ENCODE peak calls at places on chromosomes 5 and 9, in nine cellular contexts. A is sigmoid colon; N is T1000; H is adrenal gland; F is right cardiac atrium; E is activated gamma-delta T cell treated with Interleukin-2 at 50 U/mL for 16 hours; P is lower leg skin; V is cardiac fibroblast; L is activated CD4-positive, alpha-beta T cell treated with anti-CD3 and anti-CD28 coated beads for 4 hours. I is an unnamed sample.
A peak's percentile ranks its signal among the peaks of the same experiment; 100 is the strongest.

GRCh38 chr9:104725014-104725413 is 22.5 kb upstream of the NIPSNAP3A start:
- DNase-seq in E (no peak), V (no peak), N (no peak), L (no peak), H (no peak), A (no peak), P (no peak), F (no peak), I (no peak)

GRCh38 chr9:130932220-130933069 is 6.6 kb downstream of the FIBCD1 start:
- DNase-seq in P (no peak), F (peak; percentile 87), V (no peak), A (no peak), L (no peak), E (no peak), N (peak; percentile 77), H (peak; percentile 58), I (no peak)

GRCh38 chr5:176530406-176530982 is 6.7 kb downstream of the RNF44 start:
- DNase-seq in F (peak; percentile 61), P (no peak), H (no peak), E (no peak), V (no peak), A (no peak), N (no peak), L (no peak), I (peak; percentile 72)

GRCh38 chr5:95928724-95929253 is 32.9 kb downstream of the ELL2 start:
- DNase-seq in E (no peak), A (no peak), P (no peak), H (no peak), L (no peak), V (no peak), F (no peak), N (no peak), I (no peak)

GRCh38 chr5:138000102-138000723 is 32.7 kb downstream of the FAM13B start:
- DNase-seq in V (peak; percentile 77), L (no peak), F (no peak), P (no peak), H (peak; percentile 89), A (no peak), N (no peak), E (no peak), I (no peak)

GRCh38 chr9:68894502-68894901 is 119.4 kb downstream of the PRKACG start:
- DNase-seq in V (peak; percentile 1), E (no peak), P (no peak), A (no peak), H (peak; percentile 71), L (no peak), F (no peak), N (no peak), I (no peak)

GRCh38 chr5:34452170-34452828 is 203.8 kb upstream of the RAI14 start:
- DNase-seq in V (peak; percentile 55), H (no peak), N (no peak), L (no peak), F (no peak), A (no peak), P (no peak), E (no peak), I (no peak)

GRCh38 chr9:104780796-104781395 is 17.0 kb downstream of the NIPSNAP3B start:
- DNase-seq in F (no peak), V (peak; percentile 72), P (no peak), E (no peak), A (no peak), L (no peak), N (no peak), H (no peak), I (no peak)

GRCh38 chr9:20726144-20726543 is 42.1 kb downstream of the FOCAD start:
- DNase-seq in N (no peak), L (no peak), H (no peak), P (no peak), A (no peak), F (no peak), E (no peak), V (no peak), I (no peak)

GRCh38 chr5:177496111-177497010 is 1.0 kb downstream of the PDLIM7 start:
- DNase-seq in H (peak; percentile 81), N (peak; percentile 53), E (no peak), V (peak; percentile 93), P (no peak), F (peak; percentile 93), L (no peak), A (peak; percentile 97), I (peak; percentile 96)

GRCh38 chr5:167730121-167730520 is 561.3 kb upstream of the WWC1 start:
- DNase-seq in V (peak; percentile 97), H (no peak), F (no peak), L (no peak), N (no peak), E (no peak), P (no peak), A (no peak), I (no peak)

GRCh38 chr5:173823721-173824567 is 64.2 kb upstream of the CPEB4 start:
- DNase-seq in P (no peak), A (no peak), N (peak; percentile 72), E (no peak), L (no peak), V (peak; percentile 90), H (peak; percentile 63), F (no peak), I (no peak)

GRCh38 chr5:143016777-143017374 is 246.7 kb downstream of the ARHGAP26 start:
- DNase-seq in V (peak; percentile 83), A (no peak), H (peak; percentile 68), F (no peak), L (peak; percentile 56), N (no peak), E (peak; percentile 33), P (no peak), I (no peak)

GRCh38 chr9:92762781-92763708 is 1.6 kb downstream of the BICD2 start:
- DNase-seq in L (no peak), N (no peak), F (no peak), E (no peak), A (no peak), P (peak; percentile 84), V (no peak), H (peak; percentile 54), I (peak; percentile 51)

GRCh38 chr9:133638711-133639110 is 2.5 kb downstream of the DBH start:
- DNase-seq in N (no peak), F (no peak), E (no peak), H (no peak), P (no peak), A (no peak), V (no peak), L (no peak), I (peak; percentile 41)

GRCh38 chr5:170269579-170269978 is 28.0 kb downstream of the LCP2 start:
- DNase-seq in E (peak; percentile 46), P (no peak), H (no peak), A (peak; percentile 64), N (no peak), L (peak; percentile 55), F (no peak), V (no peak), I (no peak)

GRCh38 chr9:130333041-130334040 is 67.8 kb downstream of the HMCN2 start:
- DNase-seq in F (no peak), E (no peak), V (no peak), N (no peak), H (peak; percentile 58), P (no peak), A (peak; percentile 87), L (no peak), I (no peak)

GRCh38 chr5:131790550-131790949 is 6.3 kb downstream of the FNIP1 start:
- DNase-seq in P (no peak), H (no peak), L (no peak), V (no peak), A (no peak), E (no peak), N (no peak), F (no peak), I (no peak)

GRCh38 chr5:79858097-79858723 is 132.9 kb downstream of the MTX3 start:
- DNase-seq in E (peak; percentile 78), V (peak; percentile 72), N (peak; percentile 28), F (peak; percentile 83), A (peak; percentile 84), P (peak; percentile 93), H (peak; percentile 88), L (peak; percentile 62), I (no peak)

GRCh38 chr5:165138261-165138660 is 1632.8 kb downstream of the MAT2B start:
- DNase-seq in F (no peak), P (no peak), E (no peak), A (no peak), N (no peak), V (no peak), H (no peak), L (no peak), I (no peak)

GRCh38 chr5:131649160-131649559 is 14.1 kb upstream of the RAPGEF6 start:
- DNase-seq in F (no peak), P (no peak), V (peak; percentile 73), N (no peak), H (no peak), A (no peak), E (no peak), L (no peak), I (no peak)

GRCh38 chr9:75239176-75239575 is 150.9 kb downstream of the OSTF1 start:
- DNase-seq in L (no peak), V (peak; percentile 92), A (no peak), F (no peak), E (no peak), H (peak; percentile 68), N (no peak), P (no peak), I (no peak)

I was measured in kidney.